ENCODE peak calls at places on chromosomes 5 and 9, in nine cellular contexts. J, R, O, E, I, W, X, V and L are unnamed samples.

GRCh38 chr5:155699385-155699784 is 627.6 kb upstream of the SGCD start:
- DNase-seq in J (peak; percentile 44), R (no peak), O (no peak), E (no peak), I (no peak), W (no peak), X (no peak), V (no peak), L (no peak)

GRCh38 chr5:177176175-177176704 is 42.7 kb downstream of the NSD1 start:
- DNase-seq in J (no peak), R (no peak), O (peak; percentile 44), E (no peak), I (no peak), W (no peak), X (no peak), V (no peak), L (no peak)

GRCh38 chr5:119397518-119398380 is 41.9 kb downstream of the TNFAIP8 start:
- DNase-seq in J (no peak), R (no peak), O (no peak), E (no peak), I (no peak), W (peak; percentile 62), X (peak; percentile 83), V (no peak), L (peak; percentile 84)

GRCh38 chr5:54443264-54443663 is 12.2 kb upstream of the HSPB3 start:
- DNase-seq in J (peak; percentile 51), R (peak; percentile 57), O (no peak), E (no peak), I (no peak), W (peak; percentile 68), X (peak; percentile 66), V (no peak), L (peak; percentile 58)

GRCh38 chr9:71683598-71684235 is 84.6 kb downstream of the CEMIP2 start:
- DNase-seq in J (peak; percentile 49), R (no peak), O (peak; percentile 68), E (no peak), I (no peak), W (peak; percentile 67), X (peak; percentile 37), V (peak; percentile 75), L (peak; percentile 44)

GRCh38 chr9:10562581-10563343 is 50.0 kb downstream of the PTPRD start:
- DNase-seq in J (no peak), R (no peak), O (no peak), E (no peak), I (no peak), W (no peak), X (peak; percentile 0), V (no peak), L (no peak)

GRCh38 chr5:34858798-34859197 is 19.8 kb downstream of the TTC23L start:
- DNase-seq in J (no peak), R (no peak), O (no peak), E (no peak), I (no peak), W (peak; percentile 40), X (peak; percentile 52), V (no peak), L (peak; percentile 64)

GRCh38 chr9:135049460-135049859 is 38.0 kb upstream of the OLFM1 start:
- DNase-seq in J (no peak), R (no peak), O (no peak), E (no peak), I (no peak), W (no peak), X (no peak), V (no peak), L (no peak)

GRCh38 chr5:151739939-151740335 is 18.5 kb downstream of the ATOX1 start:
- DNase-seq in J (peak; percentile 13), R (no peak), O (no peak), E (peak; percentile 56), I (no peak), W (peak; percentile 90), X (peak; percentile 87), V (no peak), L (peak; percentile 99)

GRCh38 chr9:91896513-91897121 is 53.4 kb downstream of the ROR2 start:
- DNase-seq in J (peak; percentile 58), R (no peak), O (no peak), E (peak; percentile 44), I (peak; percentile 40), W (peak; percentile 85), X (peak; percentile 76), V (no peak), L (peak; percentile 42)

GRCh38 chr9:107158321-107158720 is 124.8 kb upstream of the RAD23B start:
- DNase-seq in J (peak; percentile 76), R (no peak), O (no peak), E (no peak), I (no peak), W (peak; percentile 63), X (peak; percentile 57), V (no peak), L (peak; percentile 44)

GRCh38 chr9:131733601-131734061 is 6.2 kb downstream of the RAPGEF1 start:
- DNase-seq in J (no peak), R (peak; percentile 15), O (no peak), E (peak; percentile 99), I (no peak), W (peak; percentile 97), X (peak; percentile 95), V (no peak), L (peak; percentile 94)

GRCh38 chr5:78757269-78758053 is 108.9 kb upstream of the LHFPL2 start:
- DNase-seq in J (no peak), R (peak; percentile 24), O (no peak), E (no peak), I (no peak), W (peak; percentile 67), X (peak; percentile 51), V (peak; percentile 66), L (peak; percentile 92)
- TF ChIP-seq CTCF in J (no peak), R (no peak), O (no peak), E (no peak), I (no peak), W (no peak), X (no peak), V (no peak), L (no peak)

GRCh38 chr5:112388739-112389138 is 30.3 kb downstream of the EPB41L4A start:
- DNase-seq in J (peak; percentile 14), R (no peak), O (no peak), E (no peak), I (no peak), W (no peak), X (no peak), V (no peak), L (no peak)
- H3K4me3 ChIP-seq in J (no peak overlapping the region), R (no peak overlapping the region), O (no peak overlapping the region), E (no peak overlapping the region), I (no peak overlapping the region), W (no peak overlapping the region), X (no peak overlapping the region), V (no peak overlapping the region), L (no peak overlapping the region)

DNA sequence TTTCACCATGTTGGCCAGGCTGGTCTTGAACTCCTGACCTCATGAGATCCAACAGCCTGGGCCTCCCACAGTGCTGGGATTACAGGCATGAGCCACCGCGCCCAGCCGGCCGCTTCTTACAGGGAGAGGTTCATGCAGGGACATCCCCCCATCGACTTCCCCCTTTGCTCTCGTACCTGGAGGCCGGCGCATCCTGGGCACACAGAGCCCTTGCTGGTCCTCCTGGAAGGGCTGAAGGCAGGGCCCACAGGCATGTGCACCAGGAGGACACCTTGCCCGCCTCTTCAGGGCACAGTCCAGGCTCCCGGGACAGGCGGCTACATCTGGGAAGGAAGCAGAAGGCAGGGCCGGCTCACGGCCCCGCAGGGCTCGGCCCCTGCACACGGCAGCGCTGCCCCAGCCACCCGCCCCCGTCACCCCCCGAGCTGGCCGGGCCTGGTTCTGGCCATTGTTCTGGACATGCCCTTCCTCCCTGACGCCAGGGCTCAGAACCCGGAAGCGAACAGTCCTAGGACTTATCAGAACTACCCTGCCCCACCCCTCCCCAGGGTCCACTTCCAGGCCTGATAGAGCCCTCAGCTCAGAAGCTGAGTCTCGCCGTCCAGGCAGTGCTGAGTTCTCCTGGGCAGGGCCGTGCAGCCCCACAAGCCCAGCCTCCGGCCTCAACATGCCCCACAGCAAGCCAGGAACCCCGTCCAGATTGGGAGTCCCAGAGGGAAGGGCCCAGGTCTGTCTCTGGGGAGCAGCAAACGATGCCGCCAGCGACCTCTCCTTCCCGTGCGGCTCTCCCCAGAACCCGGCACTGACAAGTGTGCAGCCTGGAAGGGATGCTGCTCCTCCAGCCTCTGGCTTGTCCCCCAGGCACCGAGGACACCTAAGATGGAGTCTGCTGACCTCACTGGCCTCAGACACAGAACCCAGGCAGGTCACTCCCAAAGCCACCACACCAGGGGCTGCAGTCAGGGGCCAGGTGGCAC is 2.9 kb downstream of the NPDC1 start:
- DNase-seq in J (no peak), R (no peak), O (peak; percentile 80), E (no peak), I (no peak), W (no peak), X (no peak), V (no peak), L (no peak)
- TF ChIP-seq CTCF in J (no peak), R (no peak), O (no peak), E (no peak), I (no peak), W (no peak), X (no peak), V (no peak), L (no peak)

DNA sequence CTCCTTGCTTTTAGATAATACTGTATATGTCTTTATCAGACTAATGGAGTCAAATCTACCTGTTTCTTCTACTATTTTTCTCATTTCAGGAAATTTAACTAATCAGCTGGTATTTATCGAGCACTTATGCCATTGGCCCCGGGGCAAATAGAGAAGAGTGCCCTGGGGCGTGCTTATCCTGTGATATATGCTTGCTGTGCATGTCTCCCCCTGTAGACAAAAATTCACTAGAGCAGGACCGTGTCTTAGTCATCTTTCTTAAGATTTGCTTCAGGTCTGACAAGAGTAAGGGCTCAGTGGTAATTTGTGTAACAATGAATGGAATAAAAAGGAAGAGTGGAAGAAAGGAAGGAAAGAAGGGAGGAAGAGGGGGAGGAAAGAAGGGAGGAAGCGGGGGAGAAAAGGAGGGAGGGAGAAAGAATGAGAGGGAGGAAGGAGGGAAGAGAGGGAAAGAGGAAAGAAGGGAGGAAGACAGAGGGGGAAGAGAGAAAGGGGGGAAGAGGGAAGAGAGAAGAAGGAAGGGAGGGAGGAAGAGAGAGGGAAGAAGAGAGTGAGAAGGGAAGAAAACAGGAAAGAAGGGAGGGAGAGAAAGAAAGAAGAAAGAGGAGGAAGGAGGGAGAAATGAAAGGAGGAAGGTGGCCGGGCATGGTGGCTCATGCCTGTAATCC is 295.7 kb upstream of the PANK3 start:
- DNase-seq in J (peak; percentile 59), R (no peak), O (no peak), E (no peak), I (no peak), W (peak; percentile 10), X (peak; percentile 14), V (no peak), L (peak; percentile 13)
- H3K4me3 ChIP-seq in J (no peak overlapping the region), R (no peak overlapping the region), O (no peak overlapping the region), E (no peak overlapping the region), I (no peak overlapping the region), W (no peak overlapping the region), X (no peak overlapping the region), V (no peak overlapping the region), L (no peak overlapping the region)

DNA sequence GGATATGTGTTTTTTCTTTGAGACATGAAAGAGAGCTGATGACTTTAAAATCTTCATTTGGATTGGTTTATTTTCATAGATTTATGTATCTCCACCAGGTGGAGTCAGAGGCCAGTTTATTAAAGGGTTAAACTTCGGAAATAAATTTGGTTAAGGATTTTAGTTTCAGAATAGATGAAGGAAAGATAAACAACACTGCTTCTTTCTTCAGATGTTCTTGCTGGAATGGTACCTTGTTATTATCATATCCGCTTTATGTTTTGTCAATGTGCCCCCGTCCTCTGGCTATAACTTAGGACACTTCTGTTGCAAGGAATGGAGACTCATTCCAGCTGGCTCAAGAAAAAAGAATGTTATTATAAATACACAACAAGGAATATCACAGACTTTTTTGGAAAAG is 81.2 kb downstream of the ALDH1A1 start:
- DNase-seq in J (peak; percentile 19), R (peak; percentile 10), O (no peak), E (no peak), I (no peak), W (peak; percentile 39), X (peak; percentile 47), V (no peak), L (peak; percentile 24)
- TF ChIP-seq CTCF in J (peak; percentile 71), R (peak; percentile 45), O (peak; percentile 58), E (peak; percentile 27), I (peak; percentile 38), W (peak; percentile 48), X (peak; percentile 43), V (peak; percentile 14), L (peak; percentile 61)